ENCODE peak calls at places on chromosomes 7 and 10, in seven cellular contexts. D, P, T, Q, Y, B and I are unnamed samples.

GRCh38 chr7:137146996-137147720 is 196.4 kb downstream of the PTN start:
- DNase-seq in D (no peak), P (no peak), T (no peak), Q (no peak), Y (no peak), B (no peak), I (no peak)

GRCh38 chr10:80700252-80700651 is 162.6 kb downstream of the SH2D4B start:
- DNase-seq in D (no peak), P (peak), T (no peak), Q (no peak), Y (no peak), B (no peak), I (no peak)

GRCh38 chr10:4256971-4257370 is 472.0 kb upstream of the KLF6 start:
- DNase-seq in D (no peak), P (no peak), T (no peak), Q (no peak), Y (no peak), B (no peak), I (no peak)

GRCh38 chr10:8416755-8417154 is 362.3 kb downstream of the GATA3 start:
- DNase-seq in D (no peak), P (no peak), T (no peak), Q (no peak), Y (no peak), B (no peak), I (no peak)

GRCh38 chr10:15237351-15237750 is 68.9 kb upstream of the NMT2 start:
- DNase-seq in D (peak), P (no peak), T (no peak), Q (no peak), Y (peak), B (peak), I (peak)

GRCh38 chr10:103659674-103660363 is 166.3 kb downstream of the NEURL1 start:
- DNase-seq in D (peak), P (no peak), T (peak), Q (no peak), Y (peak), B (peak), I (peak)

GRCh38 chr7:7242899-7243298 is 60.6 kb downstream of the C1GALT1 start:
- DNase-seq in D (no peak), P (no peak), T (no peak), Q (no peak), Y (no peak), B (no peak), I (no peak)

GRCh38 chr10:125157473-125157865 is 2.9 kb downstream of the CTBP2 start:
- DNase-seq in D (no peak), P (no peak), T (no peak), Q (no peak), Y (no peak), B (no peak), I (peak)

GRCh38 chr7:87709258-87709657 is 81.1 kb downstream of the RUNDC3B start:
- DNase-seq in D (no peak), P (no peak), T (no peak), Q (no peak), Y (peak), B (no peak), I (no peak)

GRCh38 chr7:155579565-155579964 is 33.2 kb upstream of the CNPY1 start:
- DNase-seq in D (no peak), P (no peak), T (peak), Q (no peak), Y (no peak), B (no peak), I (no peak)

GRCh38 chr10:82150123-82150900 is 275.3 kb downstream of the NRG3 start:
- DNase-seq in D (no peak), P (no peak), T (peak), Q (no peak), Y (peak), B (no peak), I (no peak)

GRCh38 chr7:80774843-80775242 is 136.4 kb downstream of the CD36 start:
- DNase-seq in D (no peak), P (no peak), T (no peak), Q (no peak), Y (no peak), B (no peak), I (no peak)

GRCh38 chr10:125160856-125161569 is 650 bp upstream of the CTBP2 start:
- DNase-seq in D (peak), P (peak), T (peak), Q (peak), Y (peak), B (peak), I (peak)

GRCh38 chr7:65251851-65252620 is 121.6 kb upstream of the ZNF92 start:
- DNase-seq in D (peak), P (peak), T (peak), Q (peak), Y (peak), B (peak), I (no peak)

GRCh38 chr7:23590529-23590928 is 6.7 kb upstream of the CCDC126 start:
- DNase-seq in D (no peak), P (no peak), T (no peak), Q (no peak), Y (no peak), B (no peak), I (no peak)

GRCh38 chr7:34430456-34430855 is 227.6 kb upstream of the NPSR1 start:
- DNase-seq in D (no peak), P (no peak), T (no peak), Q (peak), Y (peak), B (no peak), I (peak)

GRCh38 chr10:94500063-94500462 is 45.5 kb upstream of the HELLS start:
- DNase-seq in D (no peak), P (no peak), T (no peak), Q (no peak), Y (peak), B (peak), I (no peak)

GRCh38 chr7:30074422-30075030 is 46.3 kb downstream of the PLEKHA8 start:
- DNase-seq in D (no peak), P (peak), T (no peak), Q (peak), Y (peak), B (peak), I (peak)